ENCODE peak calls at places on chromosomes 4 and X, in seven cellular contexts. Y, H, O, K, C, I and W are unnamed samples.
A peak's percentile ranks its signal among the peaks of the same experiment; 100 is the strongest.

GRCh38 chr4:189124149-189124758 is 816.4 kb upstream of the FRG1 start:
- DNase-seq in C (peak; percentile 54), O (peak; percentile 11), Y (no peak), K (no peak), I (no peak), H (peak; percentile 38), W (peak; percentile 3)

GRCh38 chr4:106312377-106312776 is 3.6 kb downstream of the TBCK start:
- DNase-seq in O (no peak), Y (no peak), K (no peak), I (no peak), C (peak; percentile 19), H (no peak), W (no peak)

GRCh38 chr4:161762796-161763195 is 401.0 kb downstream of the FSTL5 start:
- DNase-seq in H (no peak), Y (no peak), O (no peak), C (peak; percentile 90), I (no peak), K (no peak), W (no peak)

GRCh38 chr4:5955201-5955821 is 62.4 kb upstream of the CRMP1 start:
- DNase-seq in O (no peak), I (no peak), H (peak; percentile 50), C (no peak), K (no peak), Y (no peak), W (no peak)

GRCh38 chr4:139734875-139735380 is 69.3 kb downstream of the MGST2 start:
- DNase-seq in H (peak; percentile 96), O (peak; percentile 95), Y (peak; percentile 24), C (peak; percentile 80), I (no peak), K (peak; percentile 95), W (peak; percentile 22)

GRCh38 chr4:21118301-21118700 is 418.0 kb downstream of the PACRGL start:
- DNase-seq in H (no peak), C (no peak), K (no peak), I (no peak), Y (no peak), O (no peak), W (no peak)

GRCh38 chr4:23877758-23878229 is 12.1 kb downstream of the PPARGC1A start:
- DNase-seq in K (no peak), Y (no peak), H (peak; percentile 57), C (peak; percentile 66), O (no peak), I (no peak), W (no peak)

GRCh38 chr4:102639602-102640001 is 121.2 kb downstream of the MANBA start:
- DNase-seq in O (no peak), I (no peak), Y (no peak), H (no peak), K (no peak), C (no peak), W (no peak)

GRCh38 chr4:8745828-8746225 is 125.8 kb downstream of the HMX1 start:
- DNase-seq in Y (no peak), H (no peak), I (no peak), C (no peak), O (no peak), K (peak; percentile 44), W (no peak)

GRCh38 chrX:124573458-124573857 is 227.1 kb downstream of the SH2D1A start:
- DNase-seq in I (no peak), C (peak; percentile 20), Y (no peak), O (no peak), K (no peak), H (no peak), W (no peak)

GRCh38 chr4:13970349-13970748 is 342.8 kb upstream of the BOD1L1 start:
- DNase-seq in K (no peak), O (no peak), I (no peak), Y (no peak), H (peak; percentile 32), C (peak; percentile 46), W (no peak)

GRCh38 chrX:19225906-19226305 is 103.6 kb upstream of the ADGRG2 start:
- DNase-seq in Y (peak; percentile 60), K (no peak), I (no peak), O (no peak), H (peak; percentile 81), C (peak; percentile 14), W (peak; percentile 2)

GRCh38 chr4:73142995-73143547 is 73.6 kb upstream of the COX18 start:
- DNase-seq in C (peak; percentile 8), K (no peak), Y (no peak), I (no peak), O (no peak), H (no peak), W (no peak)

GRCh38 chr4:7960790-7961655 is 21.4 kb upstream of the AFAP1 start:
- DNase-seq in H (no peak), O (no peak), I (peak; percentile 82), Y (peak; percentile 41), C (peak; percentile 89), K (no peak), W (peak; percentile 61)

GRCh38 chrX:125651426-125651825 is 331.8 kb downstream of the TEX13C start:
- DNase-seq in H (peak; percentile 69), I (no peak), O (no peak), C (no peak), Y (no peak), K (no peak), W (no peak)

GRCh38 chr4:16893141-16893571 is 5.3 kb downstream of the LDB2 start:
- DNase-seq in H (peak; percentile 38), O (no peak), C (peak; percentile 46), I (no peak), K (no peak), Y (peak; percentile 21), W (no peak)
- H3K4me3 ChIP-seq in H (no peak overlapping the region), O (no peak overlapping the region), C (peak overlapping the region; percentile 41), I (no peak overlapping the region), K (no peak overlapping the region), Y (peak overlapping the region; percentile 4), W (no peak overlapping the region)

GRCh38 chrX:7202206-7202605 is 54.3 kb upstream of the PUDP start:
- DNase-seq in Y (no peak), K (no peak), I (no peak), C (peak; percentile 57), H (no peak), O (no peak), W (no peak)
- H3K4me3 ChIP-seq in Y (no peak overlapping the region), K (no peak overlapping the region), I (no peak overlapping the region), C (no peak overlapping the region), H (no peak overlapping the region), O (no peak overlapping the region), W (no peak overlapping the region)

GRCh38 chr4:823093-823760 is 2.7 kb downstream of the CPLX1 start:
- DNase-seq in C (no peak), H (no peak), Y (no peak), I (no peak), K (no peak), O (no peak), W (no peak)
- H3K4me3 ChIP-seq in C (no peak overlapping the region), H (no peak overlapping the region), Y (no peak overlapping the region), I (no peak overlapping the region), K (no peak overlapping the region), O (no peak overlapping the region), W (no peak overlapping the region)

GRCh38 chr4:129094347-129094746 is 1.0 kb upstream of the SCLT1 start:
- DNase-seq in I (no peak), K (no peak), O (no peak), Y (no peak), C (no peak), H (no peak), W (no peak)
- H3K4me3 ChIP-seq in I (peak overlapping the region; percentile 88), K (no peak overlapping the region), O (no peak overlapping the region), Y (peak overlapping the region; percentile 96), C (no peak overlapping the region), H (no peak overlapping the region), W (peak overlapping the region; percentile 82)

GRCh38 chr4:186904104-186904503 is 180.4 kb upstream of the FAT1 start:
- DNase-seq in O (no peak), C (peak; percentile 92), I (no peak), H (no peak), Y (no peak), K (no peak), W (no peak)
- H3K4me3 ChIP-seq in O (no peak overlapping the region), C (no peak overlapping the region), I (no peak overlapping the region), H (no peak overlapping the region), Y (no peak overlapping the region), K (no peak overlapping the region), W (no peak overlapping the region)

GRCh38 chr4:166008510-166008909 is 135.5 kb downstream of the TLL1 start:
- DNase-seq in O (no peak), K (no peak), C (no peak), Y (no peak), H (no peak), I (no peak), W (no peak)

GRCh38 chr4:166006217-166006616 is 133.2 kb downstream of the TLL1 start:
- DNase-seq in K (no peak), H (no peak), C (no peak), Y (no peak), O (no peak), I (no peak), W (no peak)

DNA sequence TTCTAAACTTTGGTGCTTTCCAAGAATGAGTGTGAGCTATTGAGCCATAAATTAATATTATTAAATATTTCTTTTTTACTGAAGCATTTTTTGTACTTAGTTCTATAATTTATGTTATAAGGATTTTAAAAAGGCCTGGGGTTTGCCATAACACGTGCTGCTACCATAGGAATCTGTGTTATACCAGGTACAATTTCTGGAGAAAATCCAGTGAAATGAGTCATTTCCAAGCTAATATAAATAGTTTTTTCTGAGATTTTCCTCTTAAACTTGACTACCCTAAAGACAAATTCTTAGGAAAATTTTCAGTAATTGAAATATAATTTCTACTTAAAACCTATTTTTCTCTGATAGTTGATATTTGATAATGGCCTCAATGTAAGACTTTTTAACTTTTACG is 130.8 kb downstream of the TLL1 start:
- DNase-seq in I (no peak), H (no peak), C (peak; percentile 11), K (no peak), Y (no peak), O (no peak), W (no peak)
- H3K4me3 ChIP-seq in I (no peak overlapping the region), H (no peak overlapping the region), C (no peak overlapping the region), K (no peak overlapping the region), Y (no peak overlapping the region), O (no peak overlapping the region), W (no peak overlapping the region)

GRCh38 chr4:146640459-146641061 is 1.9 kb downstream of the POU4F2 start:
- DNase-seq in K (no peak), O (no peak), Y (no peak), H (no peak), I (no peak), C (no peak), W (no peak)
- H3K4me3 ChIP-seq in K (no peak overlapping the region), O (no peak overlapping the region), Y (no peak overlapping the region), H (no peak overlapping the region), I (no peak overlapping the region), C (no peak overlapping the region), W (no peak overlapping the region)